ENCODE peak calls at places on chromosomes 16 and 17, in four cellular contexts. T, Z, M and K are unnamed samples.

GRCh38 chr16:22673463-22673862 is 140.5 kb upstream of the HS3ST2 start:
- DNase-seq in T (no peak), Z (no peak), M (no peak), K (no peak)

GRCh38 chr17:2177235-2177811 is 122.4 kb downstream of the HIC1 start:
- DNase-seq in T (no peak), Z (no peak), M (no peak), K (no peak)

GRCh38 chr16:21233521-21234150 is at the start of gene ANKS4B:
- DNase-seq in T (no peak), Z (no peak), M (no peak), K (no peak)

GRCh38 chr16:27446721-27447120 is 44.7 kb downstream of the IL21R start:
- DNase-seq in T (peak), Z (peak), M (peak), K (peak)

GRCh38 chr17:74512041-74512440 is 19.2 kb downstream of the CD300LB start:
- DNase-seq in T (no peak), Z (no peak), M (no peak), K (no peak)

GRCh38 chr16:23132921-23133532 is 16.2 kb downstream of the USP31 start:
- DNase-seq in T (no peak), Z (no peak), M (no peak), K (no peak)

GRCh38 chr17:79262624-79263023 is 188.0 kb downstream of the ENGASE start:
- DNase-seq in T (no peak), Z (no peak), M (no peak), K (no peak)

GRCh38 chr17:57808882-57809281 is 41.0 kb downstream of the MRPS23 start:
- DNase-seq in T (no peak), Z (no peak), M (no peak), K (no peak)

GRCh38 chr16:67949645-67950044 is 5.7 kb upstream of the LCAT start:
- DNase-seq in T (no peak), Z (no peak), M (no peak), K (no peak)

GRCh38 chr17:27551701-27552466 is 79.1 kb upstream of the LGALS9 start:
- DNase-seq in T (no peak), Z (no peak), M (no peak), K (no peak)

GRCh38 chr17:35448214-35448898 is at the start of gene SLFN13:
- DNase-seq in T (peak), Z (peak), M (peak), K (peak)